ENCODE peak calls at places on chromosome 17, in seven cellular contexts. A, N, F, I, V, H and C are unnamed samples.

GRCh38 chr17:3002538-3003301 is 60.7 kb downstream of the OR1D5 start:
- DNase-seq in A (no peak), N (no peak), F (peak), I (no peak), V (peak), H (no peak), C (peak)

GRCh38 chr17:82297280-82297803 is 20.1 kb downstream of the CD7 start:
- DNase-seq in A (peak), N (peak), F (no peak), I (peak), V (peak), H (peak), C (peak)

GRCh38 chr17:3909257-3909656 is 7.0 kb downstream of the P2RX1 start:
- DNase-seq in A (no peak), N (no peak), F (no peak), I (no peak), V (no peak), H (no peak), C (no peak)

GRCh38 chr17:82647593-82648164 is 565 bp downstream of the WDR45B start:
- DNase-seq in A (no peak), N (peak), F (peak), I (no peak), V (peak), H (no peak), C (peak)

GRCh38 chr17:65062168-65062915 is 5.8 kb upstream of the GNA13 start:
- DNase-seq in A (no peak), N (no peak), F (no peak), I (no peak), V (no peak), H (no peak), C (peak)

GRCh38 chr17:41211845-41212466 is 14.5 kb upstream of the KRTAP9-2 start:
- DNase-seq in A (peak), N (no peak), F (no peak), I (peak), V (no peak), H (no peak), C (no peak)

GRCh38 chr17:76640550-76641380 is 2.8 kb downstream of the ST6GALNAC1 start:
- DNase-seq in A (no peak), N (no peak), F (no peak), I (no peak), V (no peak), H (no peak), C (no peak)

GRCh38 chr17:1737531-1738291 is 5.0 kb upstream of the SERPINF2 start:
- DNase-seq in A (no peak), N (no peak), F (no peak), I (no peak), V (peak), H (no peak), C (no peak)

GRCh38 chr17:13755851-13756250 is 154.1 kb upstream of the HS3ST3A1 start:
- DNase-seq in A (no peak), N (no peak), F (no peak), I (no peak), V (no peak), H (no peak), C (no peak)

GRCh38 chr17:73430848-73431247 is 119.0 kb upstream of the CDC42EP4 start:
- DNase-seq in A (peak), N (no peak), F (no peak), I (no peak), V (no peak), H (no peak), C (no peak)

GRCh38 chr17:6753006-6753445 is 2.8 kb upstream of the XAF1 start:
- DNase-seq in A (no peak), N (no peak), F (no peak), I (no peak), V (no peak), H (peak), C (peak)

GRCh38 chr17:4635823-4636375 is 5.6 kb downstream of the ALOX15 start:
- DNase-seq in A (no peak), N (no peak), F (no peak), I (no peak), V (peak), H (no peak), C (no peak)

GRCh38 chr17:60823520-60823919 is 145.9 kb downstream of the BCAS3 start:
- DNase-seq in A (no peak), N (no peak), F (no peak), I (no peak), V (no peak), H (no peak), C (no peak)

GRCh38 chr17:43402567-43402966 is 3.8 kb downstream of the ARL4D start:
- DNase-seq in A (no peak), N (no peak), F (no peak), I (no peak), V (no peak), H (no peak), C (no peak)

GRCh38 chr17:32007463-32008298 is 498 bp downstream of the LRRC37B start:
- DNase-seq in A (no peak), N (no peak), F (peak), I (peak), V (peak), H (peak), C (peak)

GRCh38 chr17:74873036-74873873 is 461 bp upstream of the FDXR start:
- DNase-seq in A (peak), N (peak), F (peak), I (peak), V (peak), H (peak), C (peak)

GRCh38 chr17:74362811-74363498 is 1.3 kb upstream of the BTBD17 start:
- DNase-seq in A (no peak), N (no peak), F (no peak), I (no peak), V (no peak), H (no peak), C (no peak)

GRCh38 chr17:64103751-64104364 is 26.1 kb downstream of the ERN1 start:
- DNase-seq in A (no peak), N (no peak), F (no peak), I (no peak), V (no peak), H (no peak), C (no peak)

GRCh38 chr17:50817838-50818237 is 17.5 kb upstream of the WFIKKN2 start:
- DNase-seq in A (no peak), N (no peak), F (no peak), I (no peak), V (no peak), H (no peak), C (no peak)

GRCh38 chr17:9828296-9829059 is 2.8 kb downstream of the GLP2R start:
- DNase-seq in A (no peak), N (no peak), F (no peak), I (no peak), V (no peak), H (no peak), C (no peak)

GRCh38 chr17:40373324-40373723 is 8.8 kb upstream of the GJD3 start:
- DNase-seq in A (no peak), N (no peak), F (no peak), I (no peak), V (no peak), H (no peak), C (no peak)

GRCh38 chr17:11240041-11240801 is 792 bp upstream of the SHISA6 start:
- DNase-seq in A (no peak), N (no peak), F (peak), I (no peak), V (no peak), H (no peak), C (peak)

GRCh38 chr17:32777436-32777835 is 99.5 kb downstream of the MYO1D start:
- DNase-seq in A (no peak), N (no peak), F (no peak), I (peak), V (no peak), H (no peak), C (no peak)

GRCh38 chr17:76485569-76485968 is 15.7 kb downstream of the RHBDF2 start:
- DNase-seq in A (no peak), N (no peak), F (no peak), I (no peak), V (no peak), H (no peak), C (no peak)

GRCh38 chr17:49646391-49647255 is 31.3 kb downstream of the SPOP start:
- DNase-seq in A (no peak), N (no peak), F (no peak), I (peak), V (no peak), H (no peak), C (no peak)

GRCh38 chr17:39787743-39788484 is 50.2 kb downstream of the GRB7 start:
- DNase-seq in A (no peak), N (no peak), F (no peak), I (no peak), V (no peak), H (no peak), C (no peak)

GRCh38 chr17:13031718-13032350 is 14.0 kb upstream of the ELAC2 start:
- DNase-seq in A (no peak), N (peak), F (no peak), I (peak), V (no peak), H (no peak), C (peak)